ENCODE peak calls at places on chromosome 1, in eight cellular contexts. Z, F, P, L, A, N, C and B are unnamed samples.

GRCh38 chr1:41936107-41936506 is 17.4 kb upstream of the HIVEP3 start:
- DNase-seq in Z (no peak), F (peak), P (peak), L (no peak), A (no peak), N (peak), C (no peak), B (no peak)

GRCh38 chr1:6880951-6881690 is 95.9 kb downstream of the CAMTA1 start:
- DNase-seq in Z (no peak), F (no peak), P (peak), L (no peak), A (no peak), N (no peak), C (no peak), B (no peak)

GRCh38 chr1:218135358-218135757 is 149.7 kb upstream of the RRP15 start:
- DNase-seq in Z (no peak), F (no peak), P (no peak), L (no peak), A (no peak), N (no peak), C (no peak), B (no peak)

GRCh38 chr1:244301595-244302130 is 150.0 kb downstream of the ADSS2 start:
- DNase-seq in Z (no peak), F (no peak), P (no peak), L (no peak), A (no peak), N (no peak), C (no peak), B (no peak)

GRCh38 chr1:114345930-114346479 is 165.0 kb downstream of the TRIM33 start:
- DNase-seq in Z (no peak), F (no peak), P (no peak), L (peak), A (peak), N (no peak), C (peak), B (peak)

GRCh38 chr1:33860671-33861070 is 3.2 kb upstream of the HMGB4 start:
- DNase-seq in Z (no peak), F (no peak), P (peak), L (no peak), A (no peak), N (no peak), C (no peak), B (no peak)

GRCh38 chr1:12168451-12169160 is 1.8 kb downstream of the TNFRSF1B start:
- DNase-seq in Z (no peak), F (no peak), P (no peak), L (no peak), A (peak), N (no peak), C (no peak), B (no peak)

GRCh38 chr1:185393821-185394220 is 76.8 kb upstream of the IVNS1ABP start:
- DNase-seq in Z (no peak), F (no peak), P (no peak), L (no peak), A (no peak), N (no peak), C (no peak), B (no peak)

GRCh38 chr1:224615861-224616760 is at the start of gene CNIH3:
- DNase-seq in Z (peak), F (peak), P (peak), L (peak), A (no peak), N (no peak), C (no peak), B (no peak)

GRCh38 chr1:53470155-53470554 is 11.0 kb downstream of the DMRTB1 start:
- DNase-seq in Z (no peak), F (peak), P (peak), L (peak), A (peak), N (no peak), C (peak), B (peak)

GRCh38 chr1:11838349-11839272 is 9.0 kb downstream of the NPPA start:
- DNase-seq in Z (peak), F (peak), P (peak), L (peak), A (peak), N (no peak), C (peak), B (peak)

GRCh38 chr1:26408604-26409003 is 2.0 kb upstream of the LIN28A start:
- DNase-seq in Z (peak), F (no peak), P (peak), L (no peak), A (peak), N (no peak), C (peak), B (peak)

GRCh38 chr1:5297878-5298239 is 643.5 kb downstream of the AJAP1 start:
- DNase-seq in Z (no peak), F (no peak), P (no peak), L (no peak), A (no peak), N (no peak), C (no peak), B (peak)

GRCh38 chr1:242890211-242890741 is 364.8 kb downstream of the CEP170 start:
- DNase-seq in Z (no peak), F (no peak), P (no peak), L (peak), A (no peak), N (no peak), C (peak), B (no peak)

GRCh38 chr1:94799201-94799600 is 21.0 kb upstream of the SLC44A3 start:
- DNase-seq in Z (no peak), F (no peak), P (no peak), L (no peak), A (no peak), N (no peak), C (no peak), B (no peak)

GRCh38 chr1:206001476-206001888 is 1.7 kb downstream of the RAB7B start:
- DNase-seq in Z (no peak), F (no peak), P (peak), L (no peak), A (peak), N (no peak), C (peak), B (peak)